ENCODE peak calls at places on chromosomes 13 and 19, in six cellular contexts. R is breast epithelium, C is GM12892, M is transverse colon, F is sigmoid colon, N is GM12878. K is an unnamed sample.

GRCh38 chr13:27964741-27965323 is 4.3 kb downstream of the CDX2 start:
- DNase-seq in R (no peak), C (no peak), M (no peak), F (no peak), N (no peak), K (no peak)

GRCh38 chr13:20231839-20232555 is at the start of gene GJB6:
- DNase-seq in R (no peak), C (peak), M (peak), F (no peak), N (no peak), K (peak)

GRCh38 chr19:50314724-50315700 is 14.2 kb downstream of the KCNC3 start:
- DNase-seq in R (no peak), C (peak), M (no peak), F (no peak), N (no peak), K (no peak)

GRCh38 chr13:32838985-32839384 is 177.2 kb upstream of the KL start:
- DNase-seq in R (peak), C (peak), M (no peak), F (peak), N (no peak), K (peak)

GRCh38 chr13:37412271-37412683 is 186.3 kb downstream of the POSTN start:
- DNase-seq in R (no peak), C (no peak), M (no peak), F (no peak), N (no peak), K (no peak)

GRCh38 chr19:30029721-30030510 is 87.9 kb downstream of the URI1 start:
- DNase-seq in R (no peak), C (no peak), M (no peak), F (no peak), N (peak), K (no peak)

GRCh38 chr19:6020166-6020967 is 42.4 kb upstream of the RANBP3 start:
- DNase-seq in R (no peak), C (no peak), M (no peak), F (peak), N (no peak), K (peak)

GRCh38 chr19:34082289-34083077 is 89.8 kb upstream of the LSM14A start:
- DNase-seq in R (no peak), C (no peak), M (no peak), F (no peak), N (no peak), K (no peak)

GRCh38 chr19:10288662-10289166 is 1.0 kb upstream of the ICAM5 start:
- DNase-seq in R (no peak), C (no peak), M (peak), F (no peak), N (no peak), K (peak)

GRCh38 chr13:110108348-110109139 is 198.4 kb downstream of the COL4A1 start:
- DNase-seq in R (peak), C (no peak), M (peak), F (peak), N (no peak), K (peak)

GRCh38 chr19:2618611-2619010 is 83.9 kb downstream of the GNG7 start:
- DNase-seq in R (peak), C (no peak), M (peak), F (peak), N (no peak), K (peak)

GRCh38 chr19:44641866-44642265 is 1.8 kb upstream of the PVR start:
- DNase-seq in R (no peak), C (no peak), M (no peak), F (no peak), N (no peak), K (no peak)

GRCh38 chr13:101535192-101535746 is 82.8 kb downstream of the ITGBL1 start:
- DNase-seq in R (no peak), C (no peak), M (no peak), F (no peak), N (no peak), K (no peak)

GRCh38 chr13:113074401-113074800 is 31.2 kb upstream of the F7 start:
- DNase-seq in R (no peak), C (no peak), M (no peak), F (no peak), N (no peak), K (no peak)

GRCh38 chr13:111644750-111645149 is 324.3 kb downstream of the TEX29 start:
- DNase-seq in R (no peak), C (no peak), M (no peak), F (peak), N (no peak), K (no peak)

GRCh38 chr13:113184568-113185440 is 23.7 kb downstream of the PCID2 start:
- DNase-seq in R (no peak), C (no peak), M (no peak), F (no peak), N (no peak), K (no peak)

GRCh38 chr19:33520844-33521479 is 629 bp downstream of the PEPD start:
- DNase-seq in R (no peak), C (no peak), M (peak), F (no peak), N (no peak), K (no peak)

GRCh38 chr19:48249502-48250014 is 6.2 kb downstream of the CARD8 start:
- DNase-seq in R (no peak), C (peak), M (peak), F (peak), N (peak), K (peak)

GRCh38 chr19:16627194-16627927 is 643 bp downstream of the MED26 start:
- DNase-seq in R (no peak), C (no peak), M (peak), F (peak), N (no peak), K (no peak)

GRCh38 chr13:106372199-106373160 is 163.0 kb downstream of the EFNB2 start:
- DNase-seq in R (no peak), C (no peak), M (no peak), F (no peak), N (no peak), K (no peak)

GRCh38 chr13:100130930-100131511 is 42.1 kb downstream of the PCCA start:
- DNase-seq in R (no peak), C (no peak), M (no peak), F (no peak), N (no peak), K (no peak)

GRCh38 chr19:35350591-35350990 is 2.9 kb downstream of the FFAR1 start:
- DNase-seq in R (no peak), C (no peak), M (no peak), F (peak), N (no peak), K (no peak)

GRCh38 chr13:92745233-92745632 is 481.4 kb upstream of the GPC6 start:
- DNase-seq in R (no peak), C (no peak), M (no peak), F (no peak), N (no peak), K (no peak)

GRCh38 chr13:26967119-26968038 is 204.2 kb downstream of the USP12 start:
- DNase-seq in R (no peak), C (no peak), M (no peak), F (peak), N (no peak), K (no peak)

GRCh38 chr19:45419396-45419795 is 4.3 kb downstream of the ERCC1 start:
- DNase-seq in R (no peak), C (peak), M (peak), F (no peak), N (no peak), K (no peak)

GRCh38 chr19:38538386-38538785 is 79.4 kb downstream of the MAP4K1 start:
- DNase-seq in R (no peak), C (no peak), M (no peak), F (no peak), N (no peak), K (no peak)

GRCh38 chr13:100280681-100281080 is 191.8 kb downstream of the PCCA start:
- DNase-seq in R (no peak), C (no peak), M (no peak), F (no peak), N (no peak), K (no peak)

GRCh38 chr19:4066176-4066606 is 508 bp downstream of the ZBTB7A start:
- DNase-seq in R (no peak), C (no peak), M (peak), F (peak), N (no peak), K (no peak)

GRCh38 chr19:4067396-4068057 is 828 bp upstream of the ZBTB7A start:
- DNase-seq in R (no peak), C (no peak), M (no peak), F (no peak), N (no peak), K (no peak)

GRCh38 chr19:4069331-4069959 is 2.7 kb upstream of the ZBTB7A start:
- DNase-seq in R (no peak), C (no peak), M (peak), F (no peak), N (no peak), K (no peak)

GRCh38 chr19:4066682-4067395 is at the start of gene ZBTB7A:
- DNase-seq in R (peak), C (no peak), M (peak), F (peak), N (no peak), K (peak)

GRCh38 chr19:4068058-4068966 is 1.6 kb upstream of the ZBTB7A start:
- DNase-seq in R (no peak), C (no peak), M (peak), F (no peak), N (no peak), K (no peak)
- TF ChIP-seq POLR2AphosphoS5 in R (no peak), C (no peak), M (peak), F (no peak), N (no peak), K (no peak)

GRCh38 chr19:821976-822773 is 420 bp upstream of the PLPPR3 start:
- DNase-seq in R (no peak), C (no peak), M (no peak), F (no peak), N (no peak), K (no peak)
- TF ChIP-seq POLR2AphosphoS5 in R (no peak), C (no peak), M (no peak), F (no peak), N (no peak), K (no peak)

DNA sequence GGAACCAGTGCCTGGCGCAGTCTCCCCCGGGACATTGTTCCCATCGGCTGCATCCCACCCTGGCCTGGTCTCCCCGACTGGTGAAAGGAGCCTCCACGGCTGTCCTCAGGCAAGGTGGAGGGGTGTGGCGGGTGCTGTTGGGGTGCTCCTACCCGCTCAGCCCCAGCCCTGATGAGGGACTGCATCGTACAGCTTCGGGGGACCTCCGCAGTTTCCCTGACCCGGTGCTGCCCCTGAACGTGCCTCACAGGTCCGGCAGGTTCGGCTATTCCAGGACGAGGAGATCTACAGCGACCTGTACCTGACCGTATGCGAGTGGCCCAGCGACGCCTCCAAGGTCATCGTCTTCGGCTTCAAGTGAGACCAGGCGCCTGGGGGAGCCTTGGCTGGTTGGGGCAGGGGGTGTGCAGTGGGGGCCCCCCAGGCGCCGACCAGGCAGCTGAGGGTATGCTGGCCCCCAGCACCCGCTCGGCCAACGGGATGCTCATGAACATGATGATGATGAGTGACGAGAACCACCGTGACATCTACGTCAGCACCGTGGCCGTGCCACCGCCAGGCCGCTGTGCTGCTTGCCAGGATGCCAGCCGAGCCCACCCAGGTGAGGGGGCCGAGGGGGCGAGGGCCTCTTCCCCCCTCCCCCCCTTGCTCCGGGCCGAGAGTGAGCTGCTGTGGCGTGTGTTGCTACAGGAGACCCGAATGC is 3.5 kb downstream of the DCAF15 start:
- DNase-seq in R (no peak), C (no peak), M (no peak), F (no peak), N (no peak), K (no peak)
- TF ChIP-seq POLR2AphosphoS5 in R (no peak), C (no peak), M (no peak), F (no peak), N (no peak), K (no peak)

GRCh38 chr19:13176345-13176744 is 26.1 kb downstream of the IER2 start:
- DNase-seq in R (no peak), C (no peak), M (no peak), F (no peak), N (no peak), K (no peak)

GRCh38 chr19:13173129-13173737 is 23.0 kb downstream of the IER2 start:
- DNase-seq in R (no peak), C (no peak), M (no peak), F (no peak), N (no peak), K (no peak)

GRCh38 chr19:13169769-13170168 is 19.6 kb downstream of the IER2 start:
- DNase-seq in R (peak), C (no peak), M (peak), F (no peak), N (no peak), K (peak)

GRCh38 chr19:13171146-13171545 is 20.9 kb downstream of the IER2 start:
- DNase-seq in R (no peak), C (no peak), M (no peak), F (no peak), N (no peak), K (no peak)

GRCh38 chr19:13172335-13173128 is 22.3 kb downstream of the IER2 start:
- DNase-seq in R (peak), C (no peak), M (peak), F (peak), N (no peak), K (peak)
- TF ChIP-seq POLR2AphosphoS5 in R (no peak), C (no peak), M (peak), F (no peak), N (no peak), K (peak)

DNA sequence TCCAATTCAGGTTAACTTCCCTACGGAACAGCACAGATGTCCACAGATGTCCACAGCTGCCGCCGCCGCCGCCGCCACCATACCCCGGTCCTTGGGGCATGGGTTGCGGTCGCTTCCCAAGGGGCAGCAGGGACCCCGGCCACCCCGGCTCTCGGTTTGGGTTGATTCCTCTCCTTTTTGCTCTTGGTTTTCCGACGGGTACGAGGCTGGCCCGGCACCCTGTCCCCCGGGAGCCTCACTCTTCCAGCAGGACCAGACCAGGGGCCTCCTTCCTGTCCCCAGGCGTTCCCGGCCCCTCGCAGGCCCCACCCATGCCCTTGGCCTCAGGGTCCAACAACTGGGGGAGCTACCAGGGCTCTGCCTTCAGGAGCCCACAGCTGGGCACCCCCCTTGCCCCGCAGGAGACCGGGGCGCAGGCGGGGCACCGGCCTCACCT is 28.0 kb downstream of the ZBTB7A start:
- DNase-seq in R (no peak), C (no peak), M (no peak), F (no peak), N (no peak), K (no peak)
- TF ChIP-seq POLR2AphosphoS5 in R (no peak), C (no peak), M (no peak), F (no peak), N (no peak), K (no peak)

GRCh38 chr19:53517114-53517741 is 20.7 kb upstream of the ZNF331 start:
- DNase-seq in R (no peak), C (no peak), M (no peak), F (no peak), N (no peak), K (no peak)
- TF ChIP-seq POLR2AphosphoS5 in R (no peak), C (no peak), M (no peak), F (no peak), N (no peak), K (no peak)

GRCh38 chr19:1516395-1516753 is 3.6 kb upstream of the ADAMTSL5 start:
- DNase-seq in R (no peak), C (no peak), M (no peak), F (no peak), N (no peak), K (no peak)

GRCh38 chr19:1514986-1515721 is 2.3 kb upstream of the ADAMTSL5 start:
- DNase-seq in R (no peak), C (no peak), M (no peak), F (no peak), N (no peak), K (no peak)

GRCh38 chr19:1513492-1514294 is 874 bp upstream of the ADAMTSL5 start:
- DNase-seq in R (no peak), C (peak), M (peak), F (no peak), N (no peak), K (peak)

GRCh38 chr19:1512671-1513491 is at the start of gene ADAMTSL5:
- DNase-seq in R (no peak), C (peak), M (peak), F (no peak), N (no peak), K (peak)

GRCh38 chr19:1514295-1514661 is 1.5 kb upstream of the ADAMTSL5 start:
- DNase-seq in R (no peak), C (no peak), M (no peak), F (no peak), N (no peak), K (no peak)
- TF ChIP-seq POLR2AphosphoS5 in R (no peak), C (no peak), M (no peak), F (no peak), N (no peak), K (no peak)

DNA sequence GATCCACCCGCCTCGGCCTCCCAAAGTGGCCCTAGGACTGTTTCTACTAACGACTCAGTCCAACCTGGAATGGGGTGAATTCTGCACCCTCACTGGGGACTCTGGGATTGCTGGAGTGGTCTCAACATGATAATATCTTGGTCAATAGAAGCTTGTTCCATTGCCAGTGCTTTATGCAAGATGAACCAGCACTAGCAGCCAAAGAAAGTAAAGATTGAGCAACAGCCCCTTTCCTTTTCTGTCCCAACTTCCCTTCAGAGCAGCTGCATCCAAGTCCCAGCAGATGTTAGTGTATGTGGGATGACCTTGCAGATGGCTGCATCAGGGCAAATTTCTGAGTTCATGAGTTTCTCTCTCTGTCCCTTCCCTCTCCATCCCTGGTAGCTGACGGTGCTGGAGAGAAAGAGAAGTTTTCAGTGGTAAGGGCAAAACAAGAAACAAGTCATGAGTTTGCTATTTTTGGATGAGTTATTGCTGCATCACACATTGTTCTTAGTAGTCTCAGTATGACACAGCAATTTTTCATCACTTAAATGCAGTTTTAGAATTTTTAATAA is 183.6 kb upstream of the EDNRB start:
- DNase-seq in R (peak), C (no peak), M (peak), F (peak), N (peak), K (no peak)
- TF ChIP-seq POLR2AphosphoS5 in R (peak), C (no peak), M (peak), F (no peak), N (no peak), K (no peak)